ENCODE peak calls at places on chromosomes 4 and X, in seven cellular contexts. O, D, J, B, H, T and W are unnamed samples.
A peak's percentile ranks its signal among the peaks of the same experiment; 100 is the strongest.

GRCh38 chr4:160352637-160353036 is 1249.8 kb downstream of the RAPGEF2 start:
- DNase-seq in O (no peak), D (no peak), J (no peak), B (no peak), H (no peak), T (no peak), W (no peak)

GRCh38 chrX:17788439-17788838 is 51.1 kb downstream of the SCML1 start:
- DNase-seq in O (peak; percentile 14), D (peak; percentile 24), J (peak; percentile 10), B (peak; percentile 8), H (peak; percentile 12), T (peak; percentile 24), W (peak; percentile 40)

GRCh38 chrX:34365482-34365881 is 233.4 kb upstream of the FAM47A start:
- DNase-seq in O (no peak), D (no peak), J (no peak), B (peak; percentile 17), H (no peak), T (peak; percentile 65), W (peak; percentile 26)

GRCh38 chr4:23779422-23779821 is 110.4 kb downstream of the PPARGC1A start:
- DNase-seq in O (no peak), D (no peak), J (no peak), B (no peak), H (no peak), T (no peak), W (no peak)

GRCh38 chrX:7021991-7022390 is 125.5 kb upstream of the STS start:
- DNase-seq in O (no peak), D (no peak), J (no peak), B (no peak), H (no peak), T (no peak), W (no peak)

GRCh38 chrX:41014776-41015175 is 70.5 kb upstream of the USP9X start:
- DNase-seq in O (no peak), D (peak; percentile 54), J (peak; percentile 51), B (peak; percentile 88), H (no peak), T (no peak), W (peak; percentile 75)

GRCh38 chr4:15428611-15429010 is 778 bp downstream of the C1QTNF7 start:
- DNase-seq in O (no peak), D (no peak), J (no peak), B (no peak), H (no peak), T (no peak), W (no peak)

GRCh38 chr4:126977306-126977705 is 655.5 kb upstream of the INTU start:
- DNase-seq in O (no peak), D (peak; percentile 14), J (no peak), B (no peak), H (no peak), T (no peak), W (peak; percentile 36)

GRCh38 chrX:148580016-148580415 is 79.6 kb downstream of the AFF2 start:
- DNase-seq in O (peak; percentile 28), D (peak; percentile 46), J (no peak), B (no peak), H (no peak), T (no peak), W (no peak)

GRCh38 chrX:34810364-34810763 is 132.2 kb upstream of the FAM47B start:
- DNase-seq in O (no peak), D (peak; percentile 66), J (no peak), B (peak; percentile 35), H (no peak), T (peak; percentile 1), W (peak; percentile 69)

GRCh38 chr4:127782025-127782274 is 172 bp upstream of the HSPA4L start:
- DNase-seq in O (no peak), D (peak; percentile 78), J (peak; percentile 65), B (peak; percentile 87), H (peak; percentile 93), T (no peak), W (peak; percentile 95)

GRCh38 chr4:3393171-3393570 is 48.6 kb upstream of the HGFAC start:
- DNase-seq in O (no peak), D (no peak), J (no peak), B (no peak), H (no peak), T (no peak), W (no peak)

GRCh38 chr4:177309525-177310371 is at the start of gene NEIL3:
- DNase-seq in O (peak; percentile 94), D (peak; percentile 75), J (peak; percentile 73), B (peak; percentile 82), H (peak; percentile 95), T (peak; percentile 90), W (peak; percentile 90)

GRCh38 chr4:23890369-23891063 is 669 bp upstream of the PPARGC1A start:
- DNase-seq in O (no peak), D (no peak), J (no peak), B (no peak), H (no peak), T (no peak), W (no peak)

GRCh38 chr4:169869487-169869886 is 111.7 kb upstream of the HPF1 start:
- DNase-seq in O (no peak), D (no peak), J (no peak), B (no peak), H (no peak), T (no peak), W (no peak)

GRCh38 chr4:73853718-73854473 is 800 bp downstream of the PF4V1 start:
- DNase-seq in O (no peak), D (no peak), J (no peak), B (no peak), H (no peak), T (no peak), W (no peak)

GRCh38 chr4:151043803-151044535 is 28.9 kb upstream of the LRBA start:
- DNase-seq in O (no peak), D (peak; percentile 20), J (no peak), B (no peak), H (no peak), T (no peak), W (peak; percentile 3)

GRCh38 chr4:100289980-100290379 is 99.7 kb upstream of the DDIT4L start:
- DNase-seq in O (no peak), D (no peak), J (no peak), B (no peak), H (no peak), T (peak; percentile 60), W (peak; percentile 44)

GRCh38 chrX:78314561-78314960 is 12.8 kb downstream of the CYSLTR1 start:
- DNase-seq in O (no peak), D (no peak), J (no peak), B (peak; percentile 63), H (no peak), T (no peak), W (no peak)

GRCh38 chr4:4854649-4855292 is 4.7 kb upstream of the MSX1 start:
- DNase-seq in O (no peak), D (no peak), J (no peak), B (no peak), H (no peak), T (no peak), W (no peak)

DNA sequence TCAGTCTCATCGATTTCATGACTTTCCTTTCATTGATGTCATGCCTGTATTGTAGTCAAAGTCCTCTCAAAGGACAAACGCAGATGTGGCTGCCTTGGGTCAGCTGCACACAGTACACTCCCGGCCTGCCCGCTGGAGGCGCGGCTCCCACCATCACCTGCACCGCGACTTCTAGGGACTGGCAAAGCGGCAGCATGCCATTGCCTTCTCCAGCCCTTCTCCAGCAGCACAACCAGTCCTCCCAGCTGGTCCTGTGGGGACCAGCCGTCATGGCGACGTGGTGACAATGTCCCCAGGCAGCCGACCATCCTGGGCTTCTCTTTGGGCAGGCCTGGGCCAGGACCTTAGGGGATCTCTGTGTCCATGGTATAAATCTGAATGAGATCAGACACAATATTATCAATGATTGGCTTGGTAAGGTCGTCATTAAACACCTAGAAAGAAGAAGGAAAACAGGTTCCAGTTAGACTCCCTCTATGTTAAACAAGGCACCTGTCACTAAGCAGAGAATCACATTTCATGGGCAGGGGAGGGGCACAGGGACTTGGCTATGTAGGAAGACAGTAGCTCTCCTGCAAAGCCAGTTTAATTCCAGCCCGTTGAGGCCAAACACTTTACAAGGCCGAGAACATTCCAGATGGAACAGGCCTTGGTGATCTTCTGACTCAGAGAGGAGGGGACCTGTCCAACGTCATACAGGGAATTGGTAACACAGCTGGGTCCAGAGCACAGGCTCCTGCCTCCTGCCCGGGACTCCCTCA is 10.7 kb downstream of the CCNQ start:
- DNase-seq in O (no peak), D (no peak), J (no peak), B (no peak), H (no peak), T (no peak), W (no peak)
- H3K4me2 ChIP-seq in O (no peak overlapping the region), D (no peak overlapping the region), J (no peak overlapping the region), B (no peak overlapping the region), H (no peak overlapping the region), T (no peak overlapping the region), W (no peak overlapping the region)

DNA sequence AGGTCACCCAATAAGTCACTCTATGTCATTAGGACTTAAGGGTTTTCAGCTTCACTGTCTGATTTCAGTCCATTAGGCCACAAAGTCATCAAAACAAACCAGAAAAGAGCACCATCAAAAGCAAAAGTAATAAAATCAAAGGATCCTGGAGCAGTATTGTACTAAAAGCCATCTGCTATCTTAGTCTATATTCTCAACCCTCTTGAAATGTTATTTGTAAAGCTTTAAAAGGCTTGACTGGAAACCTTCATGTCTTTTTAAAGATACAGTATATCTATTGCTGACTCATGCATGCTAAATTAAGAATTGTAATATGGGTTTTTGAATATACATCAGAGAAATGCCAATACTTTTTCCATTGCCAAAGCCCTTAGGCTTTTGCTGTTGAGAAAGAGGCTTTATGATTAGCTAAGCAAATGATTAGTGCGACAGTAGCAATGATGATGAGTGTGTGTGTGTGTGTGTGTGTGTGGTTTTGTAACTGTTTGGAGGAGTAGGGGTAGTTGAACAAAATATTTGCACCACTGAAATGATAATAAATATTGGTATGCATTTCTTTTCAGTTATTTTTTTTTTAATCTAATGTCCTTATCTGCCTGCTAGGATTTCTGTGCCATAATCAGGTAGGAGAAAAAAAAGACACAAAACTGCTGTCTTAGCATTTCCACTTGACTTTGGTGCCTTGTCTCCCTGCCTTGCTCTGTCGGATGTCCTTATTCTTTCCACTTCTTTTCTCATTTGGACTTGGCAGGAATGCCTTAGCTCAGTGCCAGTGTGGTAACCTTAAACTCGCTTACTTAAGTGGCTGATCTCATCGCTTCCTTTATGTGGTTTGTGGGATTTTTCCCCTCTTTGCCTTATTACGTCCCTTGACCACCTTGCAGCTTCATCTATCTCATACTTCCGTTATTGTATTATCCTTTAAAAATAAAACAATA is 119.7 kb downstream of the PCDH7 start:
- DNase-seq in O (no peak), D (peak; percentile 98), J (peak; percentile 97), B (peak; percentile 60), H (no peak), T (peak; percentile 2), W (no peak)
- H3K4me2 ChIP-seq in O (no peak overlapping the region), D (no peak overlapping the region), J (peak overlapping the region; percentile 67), B (peak overlapping the region; percentile 42), H (no peak overlapping the region), T (no peak overlapping the region), W (no peak overlapping the region)

DNA sequence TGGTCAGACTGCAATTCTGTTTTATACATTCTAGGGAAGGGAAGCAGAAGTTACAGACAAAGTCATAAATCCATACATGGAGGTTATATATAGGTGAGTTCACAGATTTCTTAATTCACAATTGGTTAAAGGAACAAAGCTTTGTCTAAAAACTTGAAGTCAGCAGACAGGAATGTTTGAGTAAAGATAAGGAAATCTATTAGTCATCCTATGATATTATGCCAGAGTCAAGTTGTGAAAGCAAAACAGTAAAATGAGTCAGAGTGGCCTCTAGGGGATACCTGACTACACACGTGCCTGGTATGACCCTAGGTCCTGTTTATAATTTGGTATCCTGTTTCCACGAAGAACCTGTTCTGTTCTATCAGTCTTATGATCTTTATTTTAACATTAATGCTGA is 31.5 kb downstream of the ACTRT1 start:
- DNase-seq in O (no peak), D (peak; percentile 40), J (no peak), B (peak; percentile 80), H (no peak), T (peak; percentile 92), W (no peak)
- H3K4me2 ChIP-seq in O (no peak overlapping the region), D (no peak overlapping the region), J (no peak overlapping the region), B (peak overlapping the region; percentile 73), H (no peak overlapping the region), T (peak overlapping the region; percentile 33), W (no peak overlapping the region)

GRCh38 chr4:6693274-6694176 is at the start of gene S100P:
- DNase-seq in O (no peak), D (no peak), J (no peak), B (no peak), H (no peak), T (no peak), W (no peak)
- H3K4me2 ChIP-seq in O (no peak within 1 kb of the TSS), D (no peak within 1 kb of the TSS), J (no peak within 1 kb of the TSS), B (no peak within 1 kb of the TSS), H (no peak within 1 kb of the TSS), T (peak within 1 kb of the TSS; percentile 41), W (no peak within 1 kb of the TSS)